ENCODE peak calls at places on chromosome 16, in nine cellular contexts. J, E, N, K, T, C, G, O and S are unnamed samples.

GRCh38 chr16:73036074-73036826 is 11.7 kb downstream of the ZFHX3 start:
- DNase-seq in J (no peak), G (no peak), T (no peak), O (no peak), N (no peak), K (no peak), E (no peak), C (no peak), S (no peak)

GRCh38 chr16:72501739-72502653 is 330.0 kb upstream of the PMFBP1 start:
- DNase-seq in C (peak; percentile 53), G (peak; percentile 29), J (peak; percentile 69), K (no peak), T (peak; percentile 37), E (peak; percentile 79), O (no peak), N (no peak), S (peak; percentile 7)

GRCh38 chr16:50846511-50846910 is 104.6 kb downstream of the CYLD start:
- DNase-seq in N (no peak), E (no peak), O (no peak), K (no peak), G (no peak), J (no peak), T (peak; percentile 13), C (no peak), S (no peak)

GRCh38 chr16:79009911-79010310 is 590.6 kb downstream of the MAF start:
- DNase-seq in E (no peak), K (no peak), G (no peak), T (no peak), J (no peak), C (no peak), N (no peak), O (no peak), S (no peak)

GRCh38 chr16:27339180-27339579 is 25.4 kb downstream of the IL4R start:
- DNase-seq in K (no peak), E (no peak), G (no peak), C (no peak), O (no peak), T (no peak), J (no peak), N (no peak), S (no peak)

GRCh38 chr16:67447508-67448076 is 16.7 kb downstream of the HSD11B2 start:
- DNase-seq in G (peak; percentile 60), N (no peak), O (no peak), T (peak; percentile 51), C (peak; percentile 78), J (no peak), K (no peak), E (peak; percentile 42), S (no peak)

GRCh38 chr16:5377280-5377898 is 279.8 kb upstream of the EEF2KMT start:
- DNase-seq in K (no peak), J (no peak), G (no peak), T (no peak), O (no peak), N (no peak), E (no peak), C (no peak), S (no peak)

GRCh38 chr16:89922477-89922883 is 662 bp upstream of the TUBB3 start:
- DNase-seq in G (peak; percentile 69), N (no peak), J (peak; percentile 53), O (peak; percentile 65), K (peak; percentile 93), E (peak; percentile 91), T (peak; percentile 72), C (peak; percentile 66), S (peak; percentile 80)

GRCh38 chr16:85627835-85628556 is 14.9 kb downstream of the GSE1 start:
- DNase-seq in G (peak; percentile 57), E (no peak), C (no peak), K (no peak), O (no peak), J (no peak), N (no peak), T (no peak), S (no peak)

GRCh38 chr16:85625053-85625452 is 11.9 kb downstream of the GSE1 start:
- DNase-seq in T (no peak), N (no peak), E (no peak), O (no peak), C (no peak), G (no peak), K (no peak), J (no peak), S (no peak)

GRCh38 chr16:85627102-85627834 is 14.1 kb downstream of the GSE1 start:
- DNase-seq in N (no peak), O (no peak), K (no peak), G (no peak), J (no peak), E (no peak), C (no peak), T (no peak), S (no peak)

GRCh38 chr16:85625485-85626117 is 12.5 kb downstream of the GSE1 start:
- DNase-seq in C (no peak), N (no peak), G (no peak), K (no peak), E (no peak), T (no peak), J (no peak), O (no peak), S (no peak)

GRCh38 chr16:85626191-85626951 is 13.2 kb downstream of the GSE1 start:
- DNase-seq in O (no peak), N (no peak), E (no peak), G (peak; percentile 40), C (no peak), J (no peak), T (no peak), K (no peak), S (no peak)
- TF ChIP-seq CTCF in O (no peak), N (no peak), E (no peak), G (no peak), C (no peak), J (no peak), T (no peak), K (no peak), S (no peak)

DNA sequence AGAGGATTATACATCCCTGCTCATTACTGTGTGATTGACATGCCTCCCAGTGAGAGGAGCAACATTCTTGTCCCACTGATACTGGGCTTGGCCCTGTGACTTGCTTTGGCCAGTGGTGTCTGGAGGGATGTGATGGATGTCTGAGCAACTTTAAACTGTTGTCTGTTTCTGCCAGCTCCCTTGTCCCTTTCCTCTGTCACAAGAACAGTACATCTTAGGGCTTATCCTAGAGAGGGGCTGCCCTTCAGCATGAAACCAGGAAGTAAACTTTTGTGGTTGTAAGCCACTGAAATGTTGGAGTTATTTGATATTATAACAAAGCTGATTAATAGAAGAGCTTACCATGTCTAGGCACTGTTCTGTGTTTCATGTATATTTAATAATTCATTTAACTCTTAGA is 82.9 kb upstream of the GPRC5B start:
- DNase-seq in J (no peak), K (no peak), G (no peak), N (no peak), O (no peak), E (no peak), T (no peak), C (no peak), S (no peak)
- H3K4me1 ChIP-seq in J (no peaks in the 10 kb centered on the region), K (no peaks in the 10 kb centered on the region), G (no peaks in the 10 kb centered on the region), N (no peaks in the 10 kb centered on the region), O (no peaks in the 10 kb centered on the region), E (no peaks in the 10 kb centered on the region), T (no peaks in the 10 kb centered on the region), C (no peaks in the 10 kb centered on the region), S (no peaks in the 10 kb centered on the region)

GRCh38 chr16:54931757-54932660 is 1.3 kb downstream of the IRX5 start:
- DNase-seq in E (no peak), O (no peak), J (no peak), G (no peak), K (no peak), T (no peak), C (no peak), N (no peak), S (no peak)

GRCh38 chr16:54931041-54931756 is 534 bp downstream of the IRX5 start:
- DNase-seq in O (no peak), E (no peak), K (no peak), C (no peak), N (no peak), G (no peak), T (no peak), J (no peak), S (no peak)

GRCh38 chr16:54934536-54935410 is 4.1 kb downstream of the IRX5 start:
- DNase-seq in N (no peak), J (no peak), G (no peak), C (no peak), K (no peak), O (peak; percentile 69), T (peak; percentile 66), E (no peak), S (no peak)

GRCh38 chr16:54933281-54934150 is 2.9 kb downstream of the IRX5 start:
- DNase-seq in C (no peak), G (no peak), K (no peak), J (no peak), O (no peak), E (no peak), N (no peak), T (no peak), S (no peak)

DNA sequence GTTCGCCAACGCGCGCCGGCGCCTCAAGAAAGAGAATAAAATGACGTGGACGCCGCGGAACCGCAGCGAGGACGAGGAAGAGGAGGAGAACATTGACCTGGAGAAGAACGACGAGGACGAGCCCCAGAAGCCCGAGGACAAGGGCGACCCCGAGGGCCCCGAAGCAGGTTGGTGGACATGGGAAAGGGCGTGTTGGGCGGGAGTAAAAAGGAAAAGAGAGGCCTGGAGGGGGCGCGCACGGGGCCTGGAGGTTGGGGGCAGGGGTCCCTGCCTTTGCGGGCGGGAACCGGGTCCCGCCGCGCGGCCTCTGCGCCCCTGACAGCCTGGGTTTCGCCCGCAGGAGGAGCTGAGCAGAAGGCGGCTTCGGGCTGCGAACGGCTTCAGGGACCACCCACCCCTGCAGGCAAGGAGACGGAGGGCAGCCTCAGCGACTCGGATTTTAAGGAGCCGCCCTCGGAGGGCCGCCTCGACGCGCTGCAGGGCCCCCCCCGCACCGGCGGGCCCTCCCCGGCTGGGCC is 2.1 kb downstream of the IRX5 start:
- DNase-seq in C (no peak), T (no peak), O (no peak), N (no peak), G (no peak), E (no peak), K (no peak), J (no peak), S (no peak)
- TF ChIP-seq CTCF in C (no peak), T (no peak), O (no peak), N (no peak), G (no peak), E (no peak), K (no peak), J (no peak), S (no peak)

DNA sequence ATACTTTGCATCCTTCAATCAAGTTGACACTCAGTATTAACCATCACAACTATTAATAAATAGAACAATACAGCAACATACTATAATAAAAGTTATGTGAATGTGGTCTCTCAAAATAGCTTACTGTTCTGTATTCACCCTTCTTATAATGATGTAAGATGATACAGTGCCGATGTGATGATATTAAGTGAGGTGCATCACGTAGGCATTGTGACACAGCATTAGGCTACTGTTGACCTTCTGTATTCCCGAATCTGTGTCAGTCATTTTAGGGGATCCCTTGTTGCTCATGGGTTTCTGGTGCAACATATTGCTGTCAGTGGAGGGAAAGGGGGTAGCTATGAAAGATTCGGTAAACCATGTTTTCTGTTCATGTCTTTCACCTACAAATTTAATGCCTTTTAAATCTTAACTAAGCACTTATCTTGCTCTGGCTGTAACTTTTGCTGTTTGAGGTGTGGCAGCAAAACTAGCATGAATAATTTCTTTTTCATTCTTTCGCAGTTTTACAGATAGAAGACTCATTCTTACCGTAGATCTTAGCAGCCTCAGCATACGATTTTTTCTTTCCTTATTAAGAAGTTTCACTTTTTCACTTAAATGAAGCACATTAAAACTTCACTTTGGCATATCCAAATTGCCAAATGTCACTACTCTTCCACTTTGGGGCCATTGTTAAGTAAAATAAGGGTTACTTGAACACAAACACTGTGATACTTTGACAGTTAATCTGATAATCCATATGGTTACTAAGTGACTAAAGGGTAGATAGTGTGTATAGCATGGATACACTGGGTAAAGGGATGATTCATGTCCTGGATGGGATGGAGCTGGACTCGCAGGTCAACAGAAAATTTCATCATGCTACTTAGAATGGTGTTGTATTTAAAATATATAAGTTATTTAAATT is 29.6 kb downstream of the NFAT5 start:
- DNase-seq in K (no peak), O (no peak), E (peak; percentile 76), T (no peak), G (no peak), J (no peak), N (no peak), C (no peak), S (no peak)
- H3K4me1 ChIP-seq in K (peaks cover 20% of the 10 kb centered on the region), O (peaks cover 5% of the 10 kb centered on the region), E (peaks cover 3% of the 10 kb centered on the region), T (peaks cover 4% of the 10 kb centered on the region), G (peaks cover 45% of the 10 kb centered on the region), J (no peaks in the 10 kb centered on the region), N (peaks cover 71% of the 10 kb centered on the region), C (peaks cover 27% of the 10 kb centered on the region), S (peaks cover 11% of the 10 kb centered on the region)